ENCODE peak calls at places on chromosomes 1 and 21, in seven cellular contexts. One of them, this sample, is unnamed.

GRCh38 chr1:33123266-33123665 is 42.3 kb downstream of the AZIN2 start:
- DNase-seq in adrenal gland: no peak
- DNase-seq in spleen: no peak
- DNase-seq in endothelial cell of umbilical vein: no peak
- DNase-seq in tibial nerve: no peak
- DNase-seq in IMR-90: no peak
- DNase-seq in uterus: no peak
- DNase-seq in this sample: no peak

GRCh38 chr1:41513388-41513745 is 28.9 kb upstream of the EDN2 start:
- DNase-seq in adrenal gland: no peak
- DNase-seq in spleen: peak
- DNase-seq in endothelial cell of umbilical vein: no peak
- DNase-seq in tibial nerve: no peak
- DNase-seq in IMR-90: no peak
- DNase-seq in uterus: no peak
- DNase-seq in this sample: no peak

GRCh38 chr1:178931843-178932551 is 61.1 kb upstream of the ANGPTL1 start:
- DNase-seq in adrenal gland: peak
- DNase-seq in spleen: peak
- DNase-seq in endothelial cell of umbilical vein: no peak
- DNase-seq in tibial nerve: peak
- DNase-seq in IMR-90: peak
- DNase-seq in uterus: peak
- DNase-seq in this sample: peak

GRCh38 chr1:16158993-16159831 is 3.3 kb upstream of the EPHA2 start:
- DNase-seq in adrenal gland: no peak
- DNase-seq in spleen: no peak
- DNase-seq in endothelial cell of umbilical vein: no peak
- DNase-seq in tibial nerve: no peak
- DNase-seq in IMR-90: no peak
- DNase-seq in uterus: no peak
- DNase-seq in this sample: no peak

GRCh38 chr1:156115514-156116374 is 1.2 kb downstream of the LMNA start:
- DNase-seq in adrenal gland: peak
- DNase-seq in spleen: no peak
- DNase-seq in endothelial cell of umbilical vein: peak
- DNase-seq in tibial nerve: peak
- DNase-seq in IMR-90: peak
- DNase-seq in uterus: peak
- DNase-seq in this sample: peak

GRCh38 chr1:100860397-100860991 is 34.1 kb downstream of the EXTL2 start:
- DNase-seq in adrenal gland: no peak
- DNase-seq in spleen: no peak
- DNase-seq in endothelial cell of umbilical vein: peak
- DNase-seq in tibial nerve: no peak
- DNase-seq in IMR-90: peak
- DNase-seq in uterus: no peak
- DNase-seq in this sample: no peak

GRCh38 chr1:225812488-225813249 is 2.7 kb downstream of the EPHX1 start:
- DNase-seq in adrenal gland: no peak
- DNase-seq in spleen: no peak
- DNase-seq in endothelial cell of umbilical vein: no peak
- DNase-seq in tibial nerve: no peak
- DNase-seq in IMR-90: no peak
- DNase-seq in uterus: no peak
- DNase-seq in this sample: no peak

GRCh38 chr21:29115899-29116298 is 14.5 kb upstream of the MAP3K7CL start:
- DNase-seq in adrenal gland: no peak
- DNase-seq in spleen: no peak
- DNase-seq in endothelial cell of umbilical vein: no peak
- DNase-seq in tibial nerve: no peak
- DNase-seq in IMR-90: peak
- DNase-seq in uterus: no peak
- DNase-seq in this sample: no peak

GRCh38 chr1:52264530-52265115 is 101.4 kb downstream of the CC2D1B start:
- DNase-seq in adrenal gland: no peak
- DNase-seq in spleen: no peak
- DNase-seq in endothelial cell of umbilical vein: no peak
- DNase-seq in tibial nerve: no peak
- DNase-seq in IMR-90: no peak
- DNase-seq in uterus: no peak
- DNase-seq in this sample: no peak

GRCh38 chr1:7526867-7527732 is 244.0 kb upstream of the VAMP3 start:
- DNase-seq in adrenal gland: no peak
- DNase-seq in spleen: peak
- DNase-seq in endothelial cell of umbilical vein: no peak
- DNase-seq in tibial nerve: no peak
- DNase-seq in IMR-90: peak
- DNase-seq in uterus: no peak
- DNase-seq in this sample: no peak

GRCh38 chr1:23644555-23644866 is 47.1 kb upstream of the RPL11 start:
- DNase-seq in adrenal gland: no peak
- DNase-seq in spleen: no peak
- DNase-seq in endothelial cell of umbilical vein: no peak
- DNase-seq in tibial nerve: no peak
- DNase-seq in IMR-90: no peak
- DNase-seq in uterus: no peak
- DNase-seq in this sample: peak

GRCh38 chr1:170296211-170296610 is 150.5 kb downstream of the NTMT2 start:
- DNase-seq in adrenal gland: no peak
- DNase-seq in spleen: no peak
- DNase-seq in endothelial cell of umbilical vein: no peak
- DNase-seq in tibial nerve: no peak
- DNase-seq in IMR-90: no peak
- DNase-seq in uterus: no peak
- DNase-seq in this sample: no peak
- TF ChIP-seq POLR2A in adrenal gland: no peak
- TF ChIP-seq POLR2A in spleen: no peak
- TF ChIP-seq POLR2A in endothelial cell of umbilical vein: no peak
- TF ChIP-seq POLR2A in tibial nerve: no peak
- TF ChIP-seq POLR2A in IMR-90: no peak
- TF ChIP-seq POLR2A in uterus: no peak
- TF ChIP-seq POLR2A in this sample: no peak

GRCh38 chr1:153633161-153633746 is 612 bp upstream of the CHTOP start:
- DNase-seq in adrenal gland: no peak
- DNase-seq in spleen: no peak
- DNase-seq in endothelial cell of umbilical vein: no peak
- DNase-seq in tibial nerve: no peak
- DNase-seq in IMR-90: no peak
- DNase-seq in uterus: no peak
- DNase-seq in this sample: no peak
- TF ChIP-seq POLR2A in adrenal gland: no peak
- TF ChIP-seq POLR2A in spleen: no peak
- TF ChIP-seq POLR2A in endothelial cell of umbilical vein: no peak
- TF ChIP-seq POLR2A in tibial nerve: no peak
- TF ChIP-seq POLR2A in IMR-90: no peak
- TF ChIP-seq POLR2A in uterus: no peak
- TF ChIP-seq POLR2A in this sample: no peak

GRCh38 chr1:154181944-154182341 is 10.0 kb downstream of the TPM3 start:
- DNase-seq in adrenal gland: no peak
- DNase-seq in spleen: no peak
- DNase-seq in endothelial cell of umbilical vein: no peak
- DNase-seq in tibial nerve: no peak
- DNase-seq in IMR-90: no peak
- DNase-seq in uterus: no peak
- DNase-seq in this sample: no peak
- TF ChIP-seq POLR2A in adrenal gland: no peak
- TF ChIP-seq POLR2A in spleen: no peak
- TF ChIP-seq POLR2A in endothelial cell of umbilical vein: no peak
- TF ChIP-seq POLR2A in tibial nerve: no peak
- TF ChIP-seq POLR2A in IMR-90: no peak
- TF ChIP-seq POLR2A in uterus: no peak
- TF ChIP-seq POLR2A in this sample: no peak

GRCh38 chr1:221072214-221072613 is 193.0 kb downstream of the HLX start:
- DNase-seq in adrenal gland: no peak
- DNase-seq in spleen: no peak
- DNase-seq in endothelial cell of umbilical vein: no peak
- DNase-seq in tibial nerve: no peak
- DNase-seq in IMR-90: no peak
- DNase-seq in uterus: no peak
- DNase-seq in this sample: no peak
- TF ChIP-seq POLR2A in adrenal gland: no peak
- TF ChIP-seq POLR2A in spleen: no peak
- TF ChIP-seq POLR2A in endothelial cell of umbilical vein: no peak
- TF ChIP-seq POLR2A in tibial nerve: no peak
- TF ChIP-seq POLR2A in IMR-90: no peak
- TF ChIP-seq POLR2A in uterus: no peak
- TF ChIP-seq POLR2A in this sample: no peak

GRCh38 chr1:66605419-66605997 is 71.6 kb downstream of the SGIP1 start:
- DNase-seq in adrenal gland: no peak
- DNase-seq in spleen: no peak
- DNase-seq in endothelial cell of umbilical vein: no peak
- DNase-seq in tibial nerve: no peak
- DNase-seq in IMR-90: no peak
- DNase-seq in uterus: no peak
- DNase-seq in this sample: no peak
- TF ChIP-seq POLR2A in adrenal gland: no peak
- TF ChIP-seq POLR2A in spleen: no peak
- TF ChIP-seq POLR2A in endothelial cell of umbilical vein: no peak
- TF ChIP-seq POLR2A in tibial nerve: no peak
- TF ChIP-seq POLR2A in IMR-90: no peak
- TF ChIP-seq POLR2A in uterus: no peak
- TF ChIP-seq POLR2A in this sample: no peak

GRCh38 chr1:231382426-231382825 is 39.7 kb downstream of the EGLN1 start:
- DNase-seq in adrenal gland: no peak
- DNase-seq in spleen: no peak
- DNase-seq in endothelial cell of umbilical vein: no peak
- DNase-seq in tibial nerve: no peak
- DNase-seq in IMR-90: no peak
- DNase-seq in uterus: no peak
- DNase-seq in this sample: no peak

GRCh38 chr1:231385118-231385748 is 36.9 kb downstream of the EGLN1 start:
- DNase-seq in adrenal gland: no peak
- DNase-seq in spleen: no peak
- DNase-seq in endothelial cell of umbilical vein: no peak
- DNase-seq in tibial nerve: no peak
- DNase-seq in IMR-90: no peak
- DNase-seq in uterus: no peak
- DNase-seq in this sample: no peak

GRCh38 chr1:231381729-231382128 is 40.4 kb downstream of the EGLN1 start:
- DNase-seq in adrenal gland: no peak
- DNase-seq in spleen: no peak
- DNase-seq in endothelial cell of umbilical vein: no peak
- DNase-seq in tibial nerve: no peak
- DNase-seq in IMR-90: no peak
- DNase-seq in uterus: no peak
- DNase-seq in this sample: no peak

GRCh38 chr1:231386472-231386871 is 35.6 kb downstream of the EGLN1 start:
- DNase-seq in adrenal gland: no peak
- DNase-seq in spleen: no peak
- DNase-seq in endothelial cell of umbilical vein: no peak
- DNase-seq in tibial nerve: no peak
- DNase-seq in IMR-90: no peak
- DNase-seq in uterus: no peak
- DNase-seq in this sample: no peak

DNA sequence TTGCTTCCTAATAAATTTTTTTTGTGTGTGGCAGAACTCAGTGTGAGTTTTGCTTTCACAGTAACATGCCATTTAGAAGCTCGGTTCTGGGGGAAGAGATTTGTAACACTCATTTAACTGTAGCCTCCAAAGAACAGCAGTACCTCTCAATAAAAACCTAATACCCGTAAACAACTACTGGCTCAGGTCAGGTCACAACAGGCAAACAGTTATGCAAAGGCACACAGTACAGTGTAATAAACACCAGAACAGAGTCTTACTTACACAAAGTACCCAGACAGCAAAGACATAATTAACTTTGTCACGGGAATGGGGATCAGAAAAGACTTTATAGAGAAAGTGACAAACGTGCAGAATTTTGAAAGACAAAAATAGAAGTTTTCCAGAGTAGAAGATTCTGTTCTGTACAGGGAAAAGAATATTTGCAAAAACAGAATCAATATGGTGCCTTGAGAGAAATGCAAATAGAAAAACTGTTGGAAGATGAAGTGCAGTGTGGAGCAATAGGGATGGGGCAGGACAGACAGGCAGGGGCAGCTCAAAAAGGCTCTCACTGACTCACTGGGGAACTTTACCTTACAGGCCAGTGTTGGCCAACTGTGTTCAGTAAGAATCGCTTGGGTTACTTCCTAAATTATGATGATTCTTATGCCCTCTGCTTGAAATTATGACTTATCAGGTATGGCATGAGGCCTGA is 38.8 kb downstream of the EGLN1 start:
- DNase-seq in adrenal gland: no peak
- DNase-seq in spleen: no peak
- DNase-seq in endothelial cell of umbilical vein: no peak
- DNase-seq in tibial nerve: no peak
- DNase-seq in IMR-90: no peak
- DNase-seq in uterus: no peak
- DNase-seq in this sample: peak
- TF ChIP-seq POLR2A in adrenal gland: no peak
- TF ChIP-seq POLR2A in spleen: no peak
- TF ChIP-seq POLR2A in endothelial cell of umbilical vein: no peak
- TF ChIP-seq POLR2A in tibial nerve: no peak
- TF ChIP-seq POLR2A in IMR-90: no peak
- TF ChIP-seq POLR2A in uterus: no peak
- TF ChIP-seq POLR2A in this sample: no peak

GRCh38 chr1:167630568-167631385 is 745 bp downstream of the RCSD1 start:
- DNase-seq in adrenal gland: no peak
- DNase-seq in spleen: peak
- DNase-seq in endothelial cell of umbilical vein: no peak
- DNase-seq in tibial nerve: no peak
- DNase-seq in IMR-90: no peak
- DNase-seq in uterus: no peak
- DNase-seq in this sample: peak
- TF ChIP-seq POLR2A in adrenal gland: no peak
- TF ChIP-seq POLR2A in spleen: no peak
- TF ChIP-seq POLR2A in endothelial cell of umbilical vein: no peak
- TF ChIP-seq POLR2A in tibial nerve: no peak
- TF ChIP-seq POLR2A in IMR-90: no peak
- TF ChIP-seq POLR2A in uterus: no peak
- TF ChIP-seq POLR2A in this sample: no peak

DNA sequence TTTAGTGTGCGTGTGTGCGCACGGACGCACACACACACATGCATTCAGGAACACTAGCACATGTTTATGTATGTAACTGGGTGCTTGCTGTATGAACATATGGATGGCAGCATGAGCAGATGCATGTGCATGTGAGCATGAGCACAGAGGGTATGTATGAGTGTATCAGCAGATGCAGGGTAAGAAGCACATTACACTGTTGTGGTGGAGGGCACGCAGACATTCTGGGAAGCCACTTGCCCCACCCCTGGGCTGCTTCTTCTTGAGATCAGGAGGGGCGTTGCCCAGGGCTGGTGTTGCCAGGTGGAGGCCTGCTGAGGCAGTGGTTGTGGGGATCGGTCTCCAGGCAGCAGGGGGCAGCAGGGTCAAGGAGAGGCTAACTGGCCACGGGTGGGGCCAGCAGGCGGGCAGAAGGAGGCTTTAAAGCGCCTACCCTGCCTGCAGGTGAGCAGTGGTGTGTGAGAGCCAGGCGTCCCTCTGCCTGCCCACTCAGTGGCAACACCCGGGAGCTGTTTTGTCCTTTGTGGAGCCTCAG is 3.9 kb upstream of the P3R3URF start:
- DNase-seq in adrenal gland: no peak
- DNase-seq in spleen: no peak
- DNase-seq in endothelial cell of umbilical vein: no peak
- DNase-seq in tibial nerve: no peak
- DNase-seq in IMR-90: no peak
- DNase-seq in uterus: no peak
- DNase-seq in this sample: peak
- TF ChIP-seq POLR2A in adrenal gland: no peak
- TF ChIP-seq POLR2A in spleen: no peak
- TF ChIP-seq POLR2A in endothelial cell of umbilical vein: no peak
- TF ChIP-seq POLR2A in tibial nerve: no peak
- TF ChIP-seq POLR2A in IMR-90: no peak
- TF ChIP-seq POLR2A in uterus: no peak
- TF ChIP-seq POLR2A in this sample: no peak